ENCODE peak calls at places on chromosome X, in eight cellular contexts. O, T, Y, I, R, H, C and D are unnamed samples.

GRCh38 chrX:13469963-13470679 is 99.3 kb upstream of the EGFL6 start:
- DNase-seq in O (no peak), C (no peak), Y (no peak), R (peak), H (peak), I (no peak), T (no peak), D (no peak)

GRCh38 chrX:150203249-150203647 is 159.9 kb upstream of the MAMLD1 start:
- DNase-seq in R (no peak), C (no peak), I (no peak), Y (no peak), O (no peak), H (no peak), T (no peak), D (no peak)

GRCh38 chrX:103517246-103517645 is 2.0 kb downstream of the RAB40A start:
- DNase-seq in C (no peak), I (no peak), H (no peak), O (no peak), Y (no peak), T (no peak), R (peak), D (no peak)

GRCh38 chrX:151977009-151977408 is 2.5 kb upstream of the GABRE start:
- DNase-seq in H (no peak), Y (no peak), R (no peak), I (no peak), C (no peak), O (no peak), T (no peak), D (no peak)

GRCh38 chrX:153397256-153397960 is 3.7 kb downstream of the PNMA6E start:
- DNase-seq in R (no peak), H (no peak), I (no peak), T (no peak), C (no peak), O (no peak), Y (no peak), D (no peak)

GRCh38 chrX:100413231-100413630 is 3.2 kb upstream of the PCDH19 start:
- DNase-seq in O (peak), T (no peak), R (peak), I (no peak), Y (peak), H (peak), C (no peak), D (no peak)

GRCh38 chrX:9927638-9928037 is 39.5 kb upstream of the CLDN34 start:
- DNase-seq in C (no peak), Y (no peak), H (no peak), T (no peak), I (no peak), O (no peak), R (no peak), D (no peak)

GRCh38 chrX:124747295-124747694 is 400.9 kb downstream of the SH2D1A start:
- DNase-seq in T (no peak), I (no peak), H (no peak), C (no peak), O (no peak), R (no peak), Y (no peak), D (no peak)

GRCh38 chrX:57647020-57647419 is 33.0 kb downstream of the NLRP2B start:
- DNase-seq in R (no peak), Y (no peak), T (no peak), C (no peak), H (no peak), I (no peak), O (no peak), D (no peak)

GRCh38 chrX:121754301-121754700 is 706.9 kb downstream of the GLUD2 start:
- DNase-seq in Y (no peak), I (no peak), T (no peak), C (no peak), R (no peak), O (no peak), H (no peak), D (no peak)

GRCh38 chrX:107709266-107709795 is 66.3 kb downstream of the TSC22D3 start:
- DNase-seq in O (no peak), R (no peak), Y (no peak), I (no peak), C (no peak), T (no peak), H (no peak), D (no peak)

GRCh38 chrX:11304829-11305228 is 11.6 kb downstream of the AMELX start:
- DNase-seq in I (no peak), Y (no peak), O (no peak), R (no peak), H (no peak), T (no peak), C (no peak), D (no peak)

GRCh38 chrX:24899391-24899790 is 116.4 kb downstream of the ARX start:
- DNase-seq in R (no peak), O (no peak), Y (no peak), I (no peak), T (no peak), C (no peak), H (peak), D (no peak)

GRCh38 chrX:2327423-2327822 is 173.4 kb downstream of the DHRSX start:
- DNase-seq in Y (no peak), R (no peak), O (no peak), I (no peak), T (no peak), C (no peak), H (no peak), D (no peak)

GRCh38 chrX:107715331-107716044 is 60.1 kb downstream of the TSC22D3 start:
- DNase-seq in C (no peak), O (no peak), T (no peak), Y (no peak), I (no peak), R (peak), H (peak), D (no peak)

GRCh38 chrX:129717902-129718301 is 20.9 kb upstream of the XPNPEP2 start:
- DNase-seq in C (peak), R (peak), Y (no peak), I (no peak), O (peak), T (no peak), H (peak), D (no peak)

GRCh38 chrX:40083120-40083978 is 14.4 kb downstream of the BCOR start:
- DNase-seq in T (no peak), Y (no peak), H (no peak), O (no peak), C (no peak), R (no peak), I (peak), D (no peak)

GRCh38 chrX:131264665-131265064 is 24.4 kb downstream of the IGSF1 start:
- DNase-seq in I (no peak), Y (no peak), H (no peak), R (no peak), O (no peak), C (no peak), T (no peak), D (no peak)

GRCh38 chrX:49040376-49040955 is 2.7 kb downstream of the TFE3 start:
- DNase-seq in H (peak), Y (no peak), R (peak), O (no peak), I (no peak), C (no peak), T (no peak), D (no peak)

GRCh38 chrX:54891573-54891972 is 29.1 kb upstream of the TRO start:
- DNase-seq in T (no peak), C (peak), R (peak), I (no peak), Y (no peak), O (peak), H (peak), D (no peak)

GRCh38 chrX:129678176-129678880 is 23.6 kb upstream of the APLN start:
- DNase-seq in R (peak), H (peak), T (no peak), C (no peak), O (no peak), I (no peak), Y (no peak), D (no peak)

GRCh38 chrX:137290011-137290410 is 256.2 kb upstream of the GPR101 start:
- DNase-seq in Y (no peak), I (no peak), C (no peak), O (no peak), H (no peak), T (no peak), R (no peak), D (no peak)

GRCh38 chrX:40170830-40171512 is 73.2 kb upstream of the BCOR start:
- DNase-seq in Y (no peak), O (no peak), T (no peak), H (no peak), C (no peak), R (no peak), I (no peak), D (no peak)

GRCh38 chrX:19670854-19671620 is 155.7 kb upstream of the MAP3K15 start:
- DNase-seq in I (no peak), C (no peak), R (peak), T (no peak), Y (no peak), O (no peak), H (peak), D (no peak)

GRCh38 chrX:47446431-47446830 is 36.6 kb downstream of the ZNF41 start:
- DNase-seq in Y (no peak), C (no peak), R (no peak), H (no peak), T (no peak), O (no peak), I (no peak), D (no peak)

GRCh38 chrX:47447607-47448006 is 35.4 kb downstream of the ZNF41 start:
- DNase-seq in T (no peak), O (no peak), I (no peak), R (no peak), Y (no peak), C (no peak), H (no peak), D (no peak)

GRCh38 chrX:47448165-47448806 is 34.7 kb downstream of the ZNF41 start:
- DNase-seq in R (no peak), I (no peak), C (no peak), H (no peak), O (no peak), T (no peak), Y (no peak), D (no peak)

GRCh38 chrX:47452112-47452511 is 30.9 kb downstream of the ZNF41 start:
- DNase-seq in C (no peak), H (no peak), R (no peak), T (no peak), Y (no peak), I (no peak), O (no peak), D (no peak)

DNA sequence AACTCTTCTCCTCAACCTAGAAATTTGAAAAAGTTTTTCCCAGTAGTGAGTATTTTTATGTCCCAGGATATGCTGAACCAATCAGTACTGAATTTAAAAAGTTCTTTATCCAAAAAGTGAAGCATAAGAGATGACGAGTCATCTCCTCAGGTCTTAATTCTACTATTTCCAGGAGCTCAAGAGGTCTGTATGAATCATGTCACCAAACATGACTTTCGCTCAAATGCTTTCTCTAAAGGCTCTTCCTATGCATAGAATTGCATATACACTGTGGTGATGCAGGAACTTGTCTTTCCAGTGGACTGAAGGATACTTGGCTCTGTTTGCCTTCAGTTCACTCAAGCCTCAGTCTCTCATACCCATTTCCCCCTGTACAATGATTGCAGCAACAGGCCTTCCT is 36.1 kb downstream of the ZNF41 start:
- DNase-seq in O (no peak), T (no peak), H (no peak), C (no peak), R (no peak), Y (no peak), I (no peak), D (no peak)
- TF ChIP-seq CTCF in O (no peak), T (no peak), H (no peak), C (no peak), R (no peak), Y (no peak), I (no peak), D (no peak)

GRCh38 chrX:133838761-133839676 is 146.4 kb downstream of the GPC3 start:
- DNase-seq in C (no peak), O (no peak), R (peak), H (peak), I (peak), Y (peak), T (no peak), D (no peak)
- TF ChIP-seq CTCF in C (peak), O (peak), R (peak), H (peak), I (peak), Y (peak), T (peak), D (peak)

GRCh38 chrX:45760187-45760742 is 559.6 kb upstream of the DIPK2B start:
- DNase-seq in I (no peak), T (no peak), R (no peak), O (no peak), Y (no peak), H (no peak), C (no peak), D (no peak)

GRCh38 chrX:45756562-45756961 is 555.9 kb upstream of the DIPK2B start:
- DNase-seq in I (no peak), T (no peak), C (no peak), O (no peak), Y (no peak), R (peak), H (no peak), D (no peak)

GRCh38 chrX:45758319-45758718 is 557.6 kb upstream of the DIPK2B start:
- DNase-seq in I (no peak), H (peak), O (peak), Y (no peak), C (no peak), R (peak), T (no peak), D (peak)

GRCh38 chrX:45757272-45757671 is 556.6 kb upstream of the DIPK2B start:
- DNase-seq in C (no peak), T (no peak), Y (no peak), H (no peak), R (no peak), O (no peak), I (no peak), D (no peak)

GRCh38 chrX:45758738-45759397 is 558.2 kb upstream of the DIPK2B start:
- DNase-seq in R (peak), I (no peak), H (peak), C (no peak), O (no peak), T (no peak), Y (no peak), D (no peak)
- TF ChIP-seq CTCF in R (no peak), I (no peak), H (no peak), C (no peak), O (no peak), T (no peak), Y (no peak), D (no peak)

GRCh38 chrX:46649421-46650260 is 76.1 kb downstream of the CHST7 start:
- DNase-seq in H (peak), Y (no peak), R (no peak), C (no peak), O (no peak), T (no peak), I (no peak), D (no peak)

GRCh38 chrX:46648660-46649059 is 75.1 kb downstream of the CHST7 start:
- DNase-seq in I (no peak), R (no peak), H (no peak), C (no peak), T (no peak), Y (no peak), O (no peak), D (no peak)

GRCh38 chrX:46653482-46653881 is 79.9 kb downstream of the CHST7 start:
- DNase-seq in Y (peak), R (no peak), I (no peak), H (no peak), T (no peak), O (no peak), C (no peak), D (no peak)
- TF ChIP-seq CTCF in Y (no peak), R (peak), I (peak), H (peak), T (no peak), O (peak), C (no peak), D (peak)

GRCh38 chrX:7926501-7926900 is 712 bp downstream of the PNPLA4 start:
- DNase-seq in O (no peak), I (no peak), R (peak), C (no peak), T (no peak), H (no peak), Y (no peak), D (no peak)

GRCh38 chrX:7921750-7922149 is 5.5 kb downstream of the PNPLA4 start:
- DNase-seq in R (no peak), Y (no peak), C (no peak), O (no peak), T (no peak), H (no peak), I (no peak), D (no peak)

GRCh38 chrX:7925867-7926472 is 1.2 kb downstream of the PNPLA4 start:
- DNase-seq in C (no peak), T (no peak), O (peak), H (peak), R (peak), Y (peak), I (peak), D (no peak)

GRCh38 chrX:7926914-7927258 is 327 bp downstream of the PNPLA4 start:
- DNase-seq in R (no peak), H (no peak), O (no peak), Y (no peak), C (no peak), I (no peak), T (no peak), D (no peak)

GRCh38 chrX:7927259-7928167 is at the start of gene PNPLA4:
- DNase-seq in O (peak), H (peak), Y (peak), C (no peak), T (peak), I (peak), R (peak), D (peak)
- TF ChIP-seq CTCF in O (peak), H (peak), Y (peak), C (no peak), T (no peak), I (peak), R (peak), D (peak)